ENCODE peak calls at places on chromosomes 4 and X, in seven cellular contexts. X is GM12891, O is HepG2, M is GM12892, P is K562, V is H1, B is GM12878. L is an unnamed sample.

GRCh38 chrX:42678133-42678532 is 99.8 kb downstream of the PPP1R2C start:
- DNase-seq in B (no peak), O (no peak), P (no peak), M (no peak), V (no peak), X (no peak), L (no peak)

GRCh38 chrX:9033989-9034388 is at the start of gene FAM9B:
- DNase-seq in P (peak), B (no peak), X (no peak), O (no peak), M (no peak), V (no peak), L (peak)

GRCh38 chrX:9677098-9677739 is 88.4 kb downstream of the GPR143 start:
- DNase-seq in V (no peak), B (peak), M (peak), X (peak), P (no peak), O (no peak), L (no peak)

GRCh38 chrX:72526534-72527508 is 45.8 kb downstream of the HDAC8 start:
- DNase-seq in X (no peak), V (no peak), M (no peak), O (no peak), B (no peak), P (no peak), L (no peak)

GRCh38 chr4:13328591-13328990 is 155.5 kb downstream of the RAB28 start:
- DNase-seq in M (no peak), B (no peak), P (no peak), O (no peak), X (no peak), V (no peak), L (no peak)

GRCh38 chrX:147848009-147848408 is 63.7 kb upstream of the FMR1 start:
- DNase-seq in V (no peak), B (no peak), P (no peak), X (no peak), O (no peak), M (no peak), L (no peak)

GRCh38 chrX:124414281-124414680 is 67.9 kb downstream of the SH2D1A start:
- DNase-seq in M (no peak), X (no peak), V (no peak), P (no peak), O (no peak), B (no peak), L (no peak)

GRCh38 chr4:89954906-89955305 is 60.3 kb downstream of the MMRN1 start:
- DNase-seq in P (no peak), M (no peak), V (no peak), X (no peak), B (no peak), O (no peak), L (no peak)

GRCh38 chrX:390459-390858 is 3.8 kb upstream of the PPP2R3B start:
- DNase-seq in O (no peak), V (no peak), P (no peak), X (no peak), M (no peak), B (no peak), L (no peak)

GRCh38 chrX:40182095-40182494 is 84.3 kb upstream of the BCOR start:
- DNase-seq in O (no peak), B (no peak), V (no peak), M (no peak), P (no peak), X (no peak), L (no peak)

GRCh38 chr4:143389543-143390195 is 53.0 kb downstream of the GAB1 start:
- DNase-seq in O (peak), M (no peak), X (no peak), V (no peak), P (no peak), B (no peak), L (no peak)

GRCh38 chr4:7360802-7361201 is 73.9 kb downstream of the PSAPL1 start:
- DNase-seq in O (no peak), P (no peak), X (no peak), B (no peak), V (no peak), M (no peak), L (no peak)

GRCh38 chrX:12441376-12442128 is 303.3 kb downstream of the FRMPD4 start:
- DNase-seq in B (no peak), V (no peak), O (no peak), P (no peak), X (no peak), M (no peak), L (no peak)

GRCh38 chrX:50606300-50606950 is 135.8 kb upstream of the DGKK start:
- DNase-seq in X (no peak), P (no peak), V (no peak), B (no peak), M (no peak), O (no peak), L (no peak)

GRCh38 chr4:48785302-48785701 is 5.2 kb upstream of the FRYL start:
- DNase-seq in M (no peak), O (no peak), P (no peak), B (no peak), V (no peak), X (no peak), L (no peak)

GRCh38 chrX:53445977-53446376 is 11.8 kb upstream of the HSD17B10 start:
- DNase-seq in V (peak), M (peak), O (peak), P (peak), B (no peak), X (no peak), L (peak)

GRCh38 chr4:13547563-13548041 is 3.3 kb upstream of the NKX3-2 start:
- DNase-seq in M (peak), B (no peak), X (peak), P (no peak), V (peak), O (no peak), L (peak)

GRCh38 chrX:107168259-107168658 is 38.0 kb downstream of the NUP62CL start:
- DNase-seq in B (no peak), O (no peak), M (no peak), X (no peak), V (no peak), P (no peak), L (no peak)

GRCh38 chr4:122131562-122132157 is 20.5 kb upstream of the BLTP1 start:
- DNase-seq in P (no peak), V (no peak), M (no peak), O (no peak), X (no peak), B (peak), L (no peak)

GRCh38 chr4:71167083-71167482 is 171.7 kb upstream of the SLC4A4 start:
- DNase-seq in X (no peak), P (no peak), B (no peak), V (no peak), M (no peak), O (no peak), L (no peak)

GRCh38 chrX:13468096-13468495 is 101.3 kb upstream of the EGFL6 start:
- DNase-seq in O (no peak), V (no peak), M (no peak), P (no peak), X (no peak), B (no peak), L (no peak)

GRCh38 chrX:13464599-13465275 is 104.7 kb upstream of the EGFL6 start:
- DNase-seq in X (no peak), M (no peak), O (no peak), P (no peak), V (no peak), B (no peak), L (no peak)

GRCh38 chrX:13467243-13467642 is 102.2 kb upstream of the EGFL6 start:
- DNase-seq in O (no peak), P (no peak), V (no peak), B (no peak), M (no peak), X (no peak), L (no peak)

GRCh38 chrX:13463608-13464007 is 105.8 kb upstream of the EGFL6 start:
- DNase-seq in O (no peak), P (no peak), V (no peak), X (no peak), M (no peak), B (no peak), L (no peak)
- TF ChIP-seq TAF1 in O (no peak), P (no peak), V (no peak), X (no peak), M (no peak), B (no peak), L (no peak)

DNA sequence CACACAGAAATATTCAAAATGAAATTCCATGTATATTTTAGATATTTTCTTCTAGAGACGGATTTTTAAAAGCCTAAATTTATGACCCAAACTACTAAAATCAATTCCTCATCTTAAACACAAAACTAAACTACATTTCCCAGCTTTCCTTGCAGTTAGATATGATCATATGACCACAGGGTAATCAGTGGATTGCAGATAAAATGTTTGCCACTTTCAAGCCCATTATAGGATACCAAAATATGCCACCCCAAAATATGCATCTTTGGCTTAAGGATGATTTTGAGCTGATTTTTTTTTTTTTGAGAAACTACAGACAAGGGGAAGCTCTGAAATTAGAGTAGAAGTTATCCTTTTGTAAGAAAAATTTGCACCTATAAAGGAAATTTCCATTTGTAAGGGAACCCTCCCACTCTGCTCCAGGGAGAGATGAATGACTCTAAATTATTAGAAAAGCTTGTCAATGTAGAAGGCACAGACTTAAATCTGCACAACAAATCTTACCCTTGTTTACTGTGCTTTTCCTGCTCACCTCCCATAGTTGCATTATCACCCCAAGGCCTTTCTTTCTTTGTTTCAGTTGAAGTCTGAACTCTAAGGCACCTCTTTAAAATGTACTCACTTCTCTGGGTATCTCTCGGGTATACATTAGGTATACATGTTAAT is 503.0 kb downstream of the PDHA2 start:
- DNase-seq in M (no peak), B (no peak), O (no peak), X (no peak), P (no peak), V (no peak), L (no peak)
- TF ChIP-seq TAF1 in M (no peak), B (no peak), O (no peak), X (no peak), P (no peak), V (no peak), L (no peak)

GRCh38 chr4:161143375-161143774 is 1020.4 kb downstream of the FSTL5 start:
- DNase-seq in O (no peak), P (no peak), B (no peak), V (no peak), M (no peak), X (no peak), L (no peak)

GRCh38 chr4:161148051-161148450 is 1015.7 kb downstream of the FSTL5 start:
- DNase-seq in O (no peak), M (no peak), X (no peak), V (no peak), B (no peak), P (no peak), L (no peak)
- TF ChIP-seq TAF1 in O (no peak), M (no peak), X (no peak), V (no peak), B (no peak), P (no peak), L (no peak)

GRCh38 chr4:88702780-88703179 is 5.2 kb upstream of the NAP1L5 start:
- DNase-seq in B (no peak), P (no peak), O (no peak), M (no peak), V (no peak), X (no peak), L (no peak)

GRCh38 chr4:88709989-88710388 is 12.4 kb upstream of the NAP1L5 start:
- DNase-seq in X (no peak), P (no peak), V (no peak), B (no peak), O (no peak), M (no peak), L (no peak)

GRCh38 chr4:88705805-88706518 is 8.3 kb upstream of the NAP1L5 start:
- DNase-seq in X (no peak), O (no peak), V (no peak), B (no peak), M (no peak), P (no peak), L (no peak)

GRCh38 chr4:88705223-88705622 is 7.6 kb upstream of the NAP1L5 start:
- DNase-seq in B (no peak), O (no peak), V (no peak), M (no peak), P (no peak), X (no peak), L (no peak)

GRCh38 chr4:88706574-88706973 is 8.9 kb upstream of the NAP1L5 start:
- DNase-seq in O (peak), P (no peak), X (no peak), V (no peak), M (no peak), B (no peak), L (peak)
- TF ChIP-seq TAF1 in O (no peak), P (no peak), X (no peak), V (no peak), M (no peak), B (no peak), L (no peak)

GRCh38 chr4:105145913-105146285 is 777 bp upstream of the TET2 start:
- DNase-seq in B (no peak), O (no peak), V (peak), M (no peak), P (no peak), X (no peak), L (no peak)

GRCh38 chr4:105149771-105150170 is 3.1 kb downstream of the TET2 start:
- DNase-seq in V (no peak), M (no peak), P (no peak), O (no peak), X (no peak), B (no peak), L (no peak)

GRCh38 chr4:105145059-105145912 is 1.4 kb upstream of the TET2 start:
- DNase-seq in X (no peak), V (no peak), O (no peak), B (no peak), P (no peak), M (no peak), L (no peak)

GRCh38 chr4:105146286-105147219 is at the start of gene TET2:
- DNase-seq in X (peak), V (peak), O (peak), B (peak), M (peak), P (peak), L (peak)

GRCh38 chr4:105147226-105148151 is 813 bp downstream of the TET2 start:
- DNase-seq in B (no peak), V (no peak), O (peak), P (peak), M (no peak), X (no peak), L (peak)
- TF ChIP-seq TAF1 in B (no peak), V (no peak), O (no peak), P (peak), M (no peak), X (peak), L (no peak)

DNA sequence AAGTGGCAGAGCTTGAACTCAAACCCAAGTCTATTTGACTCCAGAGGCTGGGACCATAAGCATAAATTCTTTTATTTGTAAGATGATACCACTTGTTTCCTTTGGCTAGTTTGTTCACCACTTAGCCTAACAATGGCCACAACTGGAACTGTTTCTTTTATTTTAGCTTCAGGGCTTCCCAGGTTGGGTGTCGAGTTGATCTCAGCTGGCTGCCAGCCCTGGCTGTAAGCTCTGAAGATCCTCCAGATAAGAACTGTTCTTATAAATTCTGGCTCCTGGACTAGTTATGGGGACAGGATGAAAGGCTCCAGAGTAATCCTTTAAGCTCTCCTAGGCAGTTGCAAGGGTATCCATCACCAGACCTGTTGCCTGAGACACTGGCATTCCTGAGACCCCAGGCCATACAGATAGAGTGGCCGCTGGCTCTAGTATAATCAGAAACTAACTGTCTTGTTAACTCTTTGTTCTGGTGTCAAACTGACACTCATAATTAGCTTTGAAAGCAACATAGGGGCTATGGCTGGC is 129.4 kb upstream of the ACSL4 start:
- DNase-seq in X (no peak), O (no peak), M (no peak), V (no peak), B (no peak), P (no peak), L (no peak)
- TF ChIP-seq TAF1 in X (no peak), O (no peak), M (no peak), V (no peak), B (no peak), P (no peak), L (no peak)

GRCh38 chr4:152990471-152991131 is 54.5 kb downstream of the FHDC1 start:
- DNase-seq in V (no peak), O (no peak), B (no peak), M (no peak), P (peak), X (no peak), L (no peak)

GRCh38 chr4:152989554-152989970 is 53.4 kb downstream of the FHDC1 start:
- DNase-seq in M (no peak), V (no peak), O (no peak), B (no peak), P (no peak), X (no peak), L (no peak)

GRCh38 chr4:152992491-152992890 is 56.4 kb downstream of the FHDC1 start:
- DNase-seq in M (no peak), V (no peak), O (no peak), X (no peak), B (no peak), P (no peak), L (no peak)

GRCh38 chr4:152992027-152992426 is 55.9 kb downstream of the FHDC1 start:
- DNase-seq in B (no peak), M (no peak), O (no peak), X (no peak), V (no peak), P (no peak), L (no peak)

GRCh38 chr4:152991361-152991760 is 55.2 kb downstream of the FHDC1 start:
- DNase-seq in P (no peak), M (no peak), B (no peak), O (no peak), V (no peak), X (no peak), L (no peak)
- TF ChIP-seq TAF1 in P (no peak), M (no peak), B (no peak), O (no peak), V (no peak), X (no peak), L (no peak)

DNA sequence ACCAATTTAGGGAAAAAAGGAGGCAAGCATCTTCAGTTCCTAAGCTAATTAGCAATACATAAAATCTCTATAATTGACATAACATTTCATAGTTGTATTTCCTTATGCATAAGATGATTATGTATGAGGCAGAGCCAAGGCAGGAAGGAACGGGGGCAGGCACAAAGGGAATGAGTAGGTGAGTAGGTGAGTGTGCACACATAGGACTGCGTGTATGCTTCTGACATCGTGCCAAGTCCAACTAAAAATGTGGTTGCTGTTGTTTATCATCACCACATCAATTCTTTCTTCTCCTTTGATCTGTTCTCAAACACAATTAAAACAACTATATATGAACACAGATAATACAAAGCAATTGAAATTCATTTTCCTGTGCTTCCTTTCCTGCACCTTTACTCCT is 131.2 kb downstream of the UNC5C start:
- DNase-seq in B (no peak), M (no peak), X (no peak), P (no peak), O (no peak), V (no peak), L (no peak)
- TF ChIP-seq TAF1 in B (no peak), M (no peak), X (no peak), P (no peak), O (no peak), V (no peak), L (no peak)

GRCh38 chr4:40918330-40918729 is 168.6 kb downstream of the NSUN7 start:
- DNase-seq in V (no peak), O (no peak), P (no peak), X (no peak), M (no peak), B (no peak), L (peak)
- TF ChIP-seq TAF1 in V (no peak), O (no peak), P (no peak), X (no peak), M (no peak), B (no peak), L (no peak)

GRCh38 chr4:2300431-2300861 is 38.5 kb upstream of the MXD4 start:
- DNase-seq in M (no peak), V (no peak), B (no peak), P (no peak), O (no peak), X (no peak), L (no peak)

GRCh38 chr4:2301221-2301642 is 39.3 kb upstream of the MXD4 start:
- DNase-seq in P (no peak), B (no peak), O (no peak), M (no peak), X (no peak), V (no peak), L (no peak)

GRCh38 chr4:2302387-2303119 is 40.6 kb upstream of the MXD4 start:
- DNase-seq in X (no peak), P (no peak), B (no peak), O (no peak), M (no peak), V (no peak), L (no peak)

GRCh38 chr4:2303121-2303685 is 41.3 kb upstream of the MXD4 start:
- DNase-seq in B (no peak), O (no peak), M (no peak), P (no peak), X (no peak), V (peak), L (no peak)

GRCh38 chr4:2301806-2302205 is 39.9 kb upstream of the MXD4 start:
- DNase-seq in M (no peak), B (no peak), O (no peak), P (no peak), V (no peak), X (no peak), L (no peak)
- TF ChIP-seq TAF1 in M (no peak), B (no peak), O (no peak), P (no peak), V (no peak), X (no peak), L (no peak)

L was measured in SK-N-SH.